ENCODE peak calls at places on chromosomes 4 and X, in eight cellular contexts. One of them, this sample, is unnamed.
A peak's percentile ranks its signal among the peaks of the same experiment; 100 is the strongest.

GRCh38 chrX:15855562-15856256 is 1.1 kb upstream of the AP1S2 start:
- DNase-seq in thoracic aorta: no peak
- DNase-seq in foreskin keratinocyte: no peak
- DNase-seq in prostate gland: no peak
- DNase-seq in MM.1S: peak; percentile 20
- DNase-seq in A549: no peak
- DNase-seq in CD8-positive, alpha-beta T cell: no peak
- DNase-seq in heart right ventricle: no peak
- DNase-seq in this sample: no peak

GRCh38 chrX:29496636-29497180 is 718.7 kb upstream of the MAGEB2 start:
- DNase-seq in thoracic aorta: no peak
- DNase-seq in foreskin keratinocyte: no peak
- DNase-seq in prostate gland: no peak
- DNase-seq in MM.1S: no peak
- DNase-seq in A549: no peak
- DNase-seq in CD8-positive, alpha-beta T cell: no peak
- DNase-seq in heart right ventricle: no peak
- DNase-seq in this sample: no peak

GRCh38 chr4:1405636-1406415 is 416 bp downstream of the NKX1-1 start:
- DNase-seq in thoracic aorta: no peak
- DNase-seq in foreskin keratinocyte: no peak
- DNase-seq in prostate gland: peak; percentile 2
- DNase-seq in MM.1S: no peak
- DNase-seq in A549: no peak
- DNase-seq in CD8-positive, alpha-beta T cell: no peak
- DNase-seq in heart right ventricle: no peak
- DNase-seq in this sample: no peak

GRCh38 chrX:49838374-49838773 is 9.3 kb downstream of the PAGE4 start:
- DNase-seq in thoracic aorta: no peak
- DNase-seq in foreskin keratinocyte: no peak
- DNase-seq in prostate gland: no peak
- DNase-seq in MM.1S: peak; percentile 50
- DNase-seq in A549: peak; percentile 34
- DNase-seq in CD8-positive, alpha-beta T cell: no peak
- DNase-seq in heart right ventricle: no peak
- DNase-seq in this sample: no peak

GRCh38 chrX:112761239-112762207 is 79.1 kb downstream of the AMOT start:
- DNase-seq in thoracic aorta: no peak
- DNase-seq in foreskin keratinocyte: no peak
- DNase-seq in prostate gland: no peak
- DNase-seq in MM.1S: no peak
- DNase-seq in A549: no peak
- DNase-seq in CD8-positive, alpha-beta T cell: no peak
- DNase-seq in heart right ventricle: no peak
- DNase-seq in this sample: no peak

GRCh38 chr4:54082168-54082567 is 17.8 kb upstream of the CHIC2 start:
- DNase-seq in thoracic aorta: no peak
- DNase-seq in foreskin keratinocyte: peak; percentile 98
- DNase-seq in prostate gland: no peak
- DNase-seq in MM.1S: no peak
- DNase-seq in A549: peak; percentile 90
- DNase-seq in CD8-positive, alpha-beta T cell: no peak
- DNase-seq in heart right ventricle: no peak
- DNase-seq in this sample: peak; percentile 97

GRCh38 chrX:94977562-94977961 is 1303.6 kb downstream of the FAM133A start:
- DNase-seq in thoracic aorta: no peak
- DNase-seq in foreskin keratinocyte: no peak
- DNase-seq in prostate gland: no peak
- DNase-seq in MM.1S: no peak
- DNase-seq in A549: no peak
- DNase-seq in CD8-positive, alpha-beta T cell: peak; percentile 18
- DNase-seq in heart right ventricle: no peak
- DNase-seq in this sample: no peak

GRCh38 chr4:2965262-2965661 is 1.9 kb downstream of the GRK4 start:
- DNase-seq in thoracic aorta: no peak
- DNase-seq in foreskin keratinocyte: no peak
- DNase-seq in prostate gland: no peak
- DNase-seq in MM.1S: no peak
- DNase-seq in A549: no peak
- DNase-seq in CD8-positive, alpha-beta T cell: no peak
- DNase-seq in heart right ventricle: no peak
- DNase-seq in this sample: no peak

GRCh38 chr4:119536572-119537528 is 91.8 kb downstream of the PDE5A start:
- DNase-seq in thoracic aorta: no peak
- DNase-seq in foreskin keratinocyte: no peak
- DNase-seq in prostate gland: no peak
- DNase-seq in MM.1S: no peak
- DNase-seq in A549: no peak
- DNase-seq in CD8-positive, alpha-beta T cell: no peak
- DNase-seq in heart right ventricle: no peak
- DNase-seq in this sample: no peak

GRCh38 chrX:153075366-153075765 is 3.1 kb downstream of the PNMA6A start:
- DNase-seq in thoracic aorta: no peak
- DNase-seq in foreskin keratinocyte: no peak
- DNase-seq in prostate gland: no peak
- DNase-seq in MM.1S: no peak
- DNase-seq in A549: no peak
- DNase-seq in CD8-positive, alpha-beta T cell: no peak
- DNase-seq in heart right ventricle: no peak
- DNase-seq in this sample: no peak
- TF ChIP-seq CTCF in thoracic aorta: no peak
- TF ChIP-seq CTCF in foreskin keratinocyte: no peak
- TF ChIP-seq CTCF in prostate gland: no peak
- TF ChIP-seq CTCF in MM.1S: no peak
- TF ChIP-seq CTCF in A549: no peak
- TF ChIP-seq CTCF in CD8-positive, alpha-beta T cell: no peak
- TF ChIP-seq CTCF in heart right ventricle: no peak
- TF ChIP-seq CTCF in this sample: no peak

DNA sequence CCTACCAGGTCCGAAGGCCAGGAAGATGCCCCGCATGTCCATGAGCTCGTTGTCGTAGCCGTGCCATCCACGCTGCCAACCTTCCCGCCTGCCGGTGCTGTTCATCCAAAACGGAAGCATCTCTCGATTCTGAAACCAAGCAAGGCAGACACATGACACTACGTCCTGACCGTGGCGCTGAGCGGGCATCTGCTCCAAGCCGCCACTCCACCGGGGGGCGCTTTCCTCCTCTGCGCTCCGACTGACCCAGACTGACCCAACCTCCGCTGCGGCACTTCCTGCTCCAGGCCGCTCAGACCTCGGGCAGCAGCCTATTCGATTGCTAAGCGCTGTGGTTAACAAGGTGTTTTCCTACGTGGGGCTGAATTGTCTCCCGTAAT is 120.4 kb downstream of the ENPP6 start:
- DNase-seq in thoracic aorta: no peak
- DNase-seq in foreskin keratinocyte: no peak
- DNase-seq in prostate gland: peak; percentile 36
- DNase-seq in MM.1S: no peak
- DNase-seq in A549: no peak
- DNase-seq in CD8-positive, alpha-beta T cell: no peak
- DNase-seq in heart right ventricle: peak; percentile 73
- DNase-seq in this sample: no peak
- TF ChIP-seq CTCF in thoracic aorta: peak; percentile 15
- TF ChIP-seq CTCF in foreskin keratinocyte: peak; percentile 42
- TF ChIP-seq CTCF in prostate gland: no peak
- TF ChIP-seq CTCF in MM.1S: no peak
- TF ChIP-seq CTCF in A549: no peak
- TF ChIP-seq CTCF in CD8-positive, alpha-beta T cell: no peak
- TF ChIP-seq CTCF in heart right ventricle: no peak
- TF ChIP-seq CTCF in this sample: no peak

GRCh38 chr4:38069271-38069760 is 109.1 kb downstream of the PTTG2 start:
- DNase-seq in thoracic aorta: no peak
- DNase-seq in foreskin keratinocyte: peak; percentile 61
- DNase-seq in prostate gland: peak; percentile 60
- DNase-seq in MM.1S: peak; percentile 67
- DNase-seq in A549: peak; percentile 71
- DNase-seq in CD8-positive, alpha-beta T cell: no peak
- DNase-seq in heart right ventricle: no peak
- DNase-seq in this sample: no peak

GRCh38 chr4:38072578-38072977 is 112.4 kb downstream of the PTTG2 start:
- DNase-seq in thoracic aorta: no peak
- DNase-seq in foreskin keratinocyte: no peak
- DNase-seq in prostate gland: no peak
- DNase-seq in MM.1S: no peak
- DNase-seq in A549: no peak
- DNase-seq in CD8-positive, alpha-beta T cell: no peak
- DNase-seq in heart right ventricle: no peak
- DNase-seq in this sample: no peak

GRCh38 chr4:38075370-38076152 is 115.4 kb downstream of the PTTG2 start:
- DNase-seq in thoracic aorta: no peak
- DNase-seq in foreskin keratinocyte: no peak
- DNase-seq in prostate gland: no peak
- DNase-seq in MM.1S: peak; percentile 45
- DNase-seq in A549: peak; percentile 30
- DNase-seq in CD8-positive, alpha-beta T cell: no peak
- DNase-seq in heart right ventricle: no peak
- DNase-seq in this sample: no peak

GRCh38 chr4:38073596-38074234 is 113.5 kb downstream of the PTTG2 start:
- DNase-seq in thoracic aorta: no peak
- DNase-seq in foreskin keratinocyte: no peak
- DNase-seq in prostate gland: no peak
- DNase-seq in MM.1S: no peak
- DNase-seq in A549: no peak
- DNase-seq in CD8-positive, alpha-beta T cell: no peak
- DNase-seq in heart right ventricle: no peak
- DNase-seq in this sample: no peak

GRCh38 chr4:38071801-38072567 is 111.8 kb downstream of the PTTG2 start:
- DNase-seq in thoracic aorta: no peak
- DNase-seq in foreskin keratinocyte: no peak
- DNase-seq in prostate gland: no peak
- DNase-seq in MM.1S: peak; percentile 38
- DNase-seq in A549: no peak
- DNase-seq in CD8-positive, alpha-beta T cell: no peak
- DNase-seq in heart right ventricle: peak; percentile 46
- DNase-seq in this sample: no peak
- TF ChIP-seq CTCF in thoracic aorta: no peak
- TF ChIP-seq CTCF in foreskin keratinocyte: peak; percentile 20
- TF ChIP-seq CTCF in prostate gland: no peak
- TF ChIP-seq CTCF in MM.1S: peak; percentile 32
- TF ChIP-seq CTCF in A549: no peak
- TF ChIP-seq CTCF in CD8-positive, alpha-beta T cell: no peak
- TF ChIP-seq CTCF in heart right ventricle: no peak
- TF ChIP-seq CTCF in this sample: no peak

GRCh38 chr4:99120501-99120900 is 23.6 kb downstream of the ADH4 start:
- DNase-seq in thoracic aorta: no peak
- DNase-seq in foreskin keratinocyte: no peak
- DNase-seq in prostate gland: no peak
- DNase-seq in MM.1S: no peak
- DNase-seq in A549: no peak
- DNase-seq in CD8-positive, alpha-beta T cell: no peak
- DNase-seq in heart right ventricle: no peak
- DNase-seq in this sample: no peak

GRCh38 chr4:99117876-99118693 is 26.0 kb downstream of the ADH4 start:
- DNase-seq in thoracic aorta: no peak
- DNase-seq in foreskin keratinocyte: no peak
- DNase-seq in prostate gland: no peak
- DNase-seq in MM.1S: peak; percentile 33
- DNase-seq in A549: peak; percentile 3
- DNase-seq in CD8-positive, alpha-beta T cell: no peak
- DNase-seq in heart right ventricle: no peak
- DNase-seq in this sample: no peak
- TF ChIP-seq CTCF in thoracic aorta: peak; percentile 33
- TF ChIP-seq CTCF in foreskin keratinocyte: no peak
- TF ChIP-seq CTCF in prostate gland: peak; percentile 34
- TF ChIP-seq CTCF in MM.1S: peak; percentile 53
- TF ChIP-seq CTCF in A549: peak; percentile 41
- TF ChIP-seq CTCF in CD8-positive, alpha-beta T cell: peak; percentile 64
- TF ChIP-seq CTCF in heart right ventricle: peak; percentile 16
- TF ChIP-seq CTCF in this sample: peak; percentile 1

GRCh38 chrX:124805486-124805885 is 459.1 kb downstream of the SH2D1A start:
- DNase-seq in thoracic aorta: no peak
- DNase-seq in foreskin keratinocyte: no peak
- DNase-seq in prostate gland: no peak
- DNase-seq in MM.1S: no peak
- DNase-seq in A549: no peak
- DNase-seq in CD8-positive, alpha-beta T cell: no peak
- DNase-seq in heart right ventricle: no peak
- DNase-seq in this sample: no peak

GRCh38 chrX:124804962-124805361 is 458.6 kb downstream of the SH2D1A start:
- DNase-seq in thoracic aorta: no peak
- DNase-seq in foreskin keratinocyte: no peak
- DNase-seq in prostate gland: no peak
- DNase-seq in MM.1S: no peak
- DNase-seq in A549: no peak
- DNase-seq in CD8-positive, alpha-beta T cell: no peak
- DNase-seq in heart right ventricle: no peak
- DNase-seq in this sample: no peak
- TF ChIP-seq CTCF in thoracic aorta: no peak
- TF ChIP-seq CTCF in foreskin keratinocyte: no peak
- TF ChIP-seq CTCF in prostate gland: no peak
- TF ChIP-seq CTCF in MM.1S: no peak
- TF ChIP-seq CTCF in A549: no peak
- TF ChIP-seq CTCF in CD8-positive, alpha-beta T cell: no peak
- TF ChIP-seq CTCF in heart right ventricle: no peak
- TF ChIP-seq CTCF in this sample: no peak

DNA sequence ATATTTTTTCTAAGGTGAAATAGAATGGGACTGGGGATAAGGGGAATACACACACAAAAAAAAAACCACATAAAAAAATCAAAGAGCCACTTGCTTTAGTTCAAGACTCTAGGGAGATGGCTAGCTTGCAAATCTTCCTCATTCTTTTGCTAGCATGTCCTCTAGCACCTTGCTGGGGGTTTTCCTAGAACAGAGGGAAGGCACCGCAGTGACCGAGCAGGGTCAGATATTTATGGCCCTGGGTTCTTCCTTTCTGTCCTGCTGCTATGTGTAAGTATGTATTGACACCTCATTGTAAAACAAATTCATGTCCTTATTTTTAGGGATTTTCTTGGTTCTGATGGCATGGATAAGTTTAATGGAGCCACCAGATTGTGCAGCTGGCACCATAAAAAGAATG is 81.2 kb downstream of the SHISA3 start:
- DNase-seq in thoracic aorta: no peak
- DNase-seq in foreskin keratinocyte: no peak
- DNase-seq in prostate gland: no peak
- DNase-seq in MM.1S: no peak
- DNase-seq in A549: no peak
- DNase-seq in CD8-positive, alpha-beta T cell: no peak
- DNase-seq in heart right ventricle: no peak
- DNase-seq in this sample: no peak
- TF ChIP-seq CTCF in thoracic aorta: no peak
- TF ChIP-seq CTCF in foreskin keratinocyte: no peak
- TF ChIP-seq CTCF in prostate gland: no peak
- TF ChIP-seq CTCF in MM.1S: no peak
- TF ChIP-seq CTCF in A549: no peak
- TF ChIP-seq CTCF in CD8-positive, alpha-beta T cell: no peak
- TF ChIP-seq CTCF in heart right ventricle: no peak
- TF ChIP-seq CTCF in this sample: no peak